ENCODE peak calls at places on chromosomes 12 and 14, in eight cellular contexts. One of them, this sample, is unnamed.

GRCh38 chr12:55019784-55020183 is at the start of gene NEUROD4:
- DNase-seq in IMR-90: peak
- DNase-seq in HCEC 1CT: peak
- DNase-seq in breast epithelium: no peak
- DNase-seq in left colon: peak
- DNase-seq in heart right ventricle: no peak
- DNase-seq in NCI-H69: peak
- DNase-seq in HS-5: no peak
- DNase-seq in this sample: peak

GRCh38 chr12:94263905-94264655 is 115.7 kb downstream of the PLXNC1 start:
- DNase-seq in HS-5: no peak
- DNase-seq in left colon: no peak
- DNase-seq in IMR-90: no peak
- DNase-seq in heart right ventricle: no peak
- DNase-seq in HCEC 1CT: no peak
- DNase-seq in NCI-H69: no peak
- DNase-seq in breast epithelium: no peak
- DNase-seq in this sample: no peak

GRCh38 chr12:34390171-34390841 is 368.0 kb downstream of the ALG10 start:
- DNase-seq in HS-5: no peak
- DNase-seq in NCI-H69: no peak
- DNase-seq in HCEC 1CT: no peak
- DNase-seq in left colon: no peak
- DNase-seq in IMR-90: no peak
- DNase-seq in heart right ventricle: no peak
- DNase-seq in breast epithelium: no peak
- DNase-seq in this sample: no peak

GRCh38 chr14:56995010-56995409 is 184.7 kb upstream of the OTX2 start:
- DNase-seq in breast epithelium: no peak
- DNase-seq in IMR-90: no peak
- DNase-seq in heart right ventricle: no peak
- DNase-seq in left colon: no peak
- DNase-seq in HCEC 1CT: no peak
- DNase-seq in HS-5: no peak
- DNase-seq in NCI-H69: peak
- DNase-seq in this sample: no peak

GRCh38 chr12:88868062-88868461 is 287.8 kb upstream of the KITLG start:
- DNase-seq in HCEC 1CT: peak
- DNase-seq in breast epithelium: no peak
- DNase-seq in HS-5: no peak
- DNase-seq in left colon: no peak
- DNase-seq in IMR-90: peak
- DNase-seq in NCI-H69: peak
- DNase-seq in heart right ventricle: no peak
- DNase-seq in this sample: no peak

GRCh38 chr12:67590122-67590795 is 58.3 kb upstream of the DYRK2 start:
- DNase-seq in NCI-H69: peak
- DNase-seq in IMR-90: no peak
- DNase-seq in HS-5: no peak
- DNase-seq in left colon: peak
- DNase-seq in breast epithelium: no peak
- DNase-seq in heart right ventricle: no peak
- DNase-seq in HCEC 1CT: no peak
- DNase-seq in this sample: no peak

GRCh38 chr12:46933947-46934346 is 108.2 kb upstream of the SLC38A4 start:
- DNase-seq in IMR-90: peak
- DNase-seq in breast epithelium: no peak
- DNase-seq in heart right ventricle: no peak
- DNase-seq in NCI-H69: peak
- DNase-seq in HCEC 1CT: peak
- DNase-seq in left colon: no peak
- DNase-seq in HS-5: no peak
- DNase-seq in this sample: no peak

GRCh38 chr14:73014105-73014504 is 12.8 kb downstream of the ZFYVE1 start:
- DNase-seq in heart right ventricle: no peak
- DNase-seq in IMR-90: peak
- DNase-seq in breast epithelium: no peak
- DNase-seq in left colon: no peak
- DNase-seq in HCEC 1CT: peak
- DNase-seq in NCI-H69: no peak
- DNase-seq in HS-5: no peak
- DNase-seq in this sample: no peak

GRCh38 chr14:100317897-100318808 is 5.0 kb upstream of the SLC25A47 start:
- DNase-seq in left colon: peak
- DNase-seq in IMR-90: peak
- DNase-seq in breast epithelium: no peak
- DNase-seq in heart right ventricle: peak
- DNase-seq in HCEC 1CT: peak
- DNase-seq in NCI-H69: peak
- DNase-seq in HS-5: no peak
- DNase-seq in this sample: peak

GRCh38 chr12:24778486-24779304 is 170.2 kb downstream of the BCAT1 start:
- DNase-seq in HS-5: peak
- DNase-seq in NCI-H69: peak
- DNase-seq in breast epithelium: no peak
- DNase-seq in IMR-90: peak
- DNase-seq in left colon: no peak
- DNase-seq in HCEC 1CT: peak
- DNase-seq in heart right ventricle: no peak
- DNase-seq in this sample: no peak

GRCh38 chr14:102645746-102646440 is 53.4 kb downstream of the RCOR1 start:
- DNase-seq in HS-5: no peak
- DNase-seq in HCEC 1CT: no peak
- DNase-seq in IMR-90: peak
- DNase-seq in NCI-H69: no peak
- DNase-seq in heart right ventricle: no peak
- DNase-seq in left colon: no peak
- DNase-seq in breast epithelium: no peak
- DNase-seq in this sample: no peak